ENCODE peak calls at places on chromosomes 1 and 21, in five cellular contexts. E is HTR-8/SVneo; F is activated CD4-positive, alpha-beta memory T cell treated with anti-CD3 and anti-CD28 coated beads for 36 hours; H is iPS DF 19.7; R is GM23248. W is an unnamed sample.

GRCh38 chr1:8378981-8379470 is 61.1 kb downstream of the SLC45A1 start:
- DNase-seq in E (no peak), F (no peak), R (no peak), H (no peak), W (no peak)

GRCh38 chr1:41545996-41546938 is 61.8 kb upstream of the EDN2 start:
- DNase-seq in F (no peak), E (no peak), H (no peak), R (peak), W (no peak)

GRCh38 chr1:206834711-206835110 is 30.7 kb upstream of the IL20 start:
- DNase-seq in F (no peak), R (peak), E (no peak), H (no peak), W (no peak)

GRCh38 chr21:46393451-46393940 is 65.2 kb upstream of the DIP2A start:
- DNase-seq in E (no peak), H (no peak), F (no peak), R (peak), W (no peak)

GRCh38 chr1:201681375-201681774 is 142.4 kb downstream of the NAV1 start:
- DNase-seq in F (no peak), R (no peak), H (no peak), E (no peak), W (no peak)

GRCh38 chr1:170010443-170010842 is 64.1 kb downstream of the KIFAP3 start:
- DNase-seq in F (no peak), E (no peak), R (peak), H (no peak), W (peak)

GRCh38 chr1:53061123-53061858 is 722 bp upstream of the PODN start:
- DNase-seq in H (no peak), E (no peak), R (peak), F (no peak), W (no peak)

GRCh38 chr21:37548521-37548981 is 182.0 kb downstream of the DYRK1A start:
- DNase-seq in H (no peak), R (no peak), F (no peak), E (no peak), W (no peak)

GRCh38 chr1:236144446-236145150 is 2.3 kb downstream of the GPR137B start:
- DNase-seq in F (no peak), R (no peak), E (no peak), H (no peak), W (no peak)

GRCh38 chr1:26538480-26539412 is 9.2 kb downstream of the RPS6KA1 start:
- DNase-seq in E (no peak), F (peak), R (peak), H (no peak), W (peak)

GRCh38 chr1:12518956-12519707 is 98.9 kb downstream of the DHRS3 start:
- DNase-seq in E (no peak), H (no peak), R (peak), F (peak), W (peak)

GRCh38 chr1:231020816-231021215 is 19.2 kb downstream of the FAM89A start:
- DNase-seq in F (no peak), H (peak), R (no peak), E (no peak), W (no peak)

GRCh38 chr1:27656157-27656893 is 15.7 kb downstream of the IFI6 start:
- DNase-seq in E (no peak), H (peak), R (peak), F (peak), W (peak)

GRCh38 chr1:229420765-229421164 is 13.1 kb downstream of the ACTA1 start:
- DNase-seq in F (no peak), R (no peak), E (no peak), H (no peak), W (no peak)